ENCODE peak calls at places on chromosomes 16 and 17, in six cellular contexts. One of them, this sample, is unnamed.

GRCh38 chr17:52737071-52737470 is 578.6 kb upstream of the CA10 start:
- DNase-seq in breast epithelium: no peak
- DNase-seq in ovary: no peak
- DNase-seq in tibial nerve: no peak
- DNase-seq in esophagus squamous epithelium: no peak
- DNase-seq in heart left ventricle: no peak
- DNase-seq in this sample: no peak

GRCh38 chr16:67881557-67882220 is 3.0 kb upstream of the NRN1L start:
- DNase-seq in breast epithelium: no peak
- DNase-seq in ovary: no peak
- DNase-seq in tibial nerve: no peak
- DNase-seq in esophagus squamous epithelium: no peak
- DNase-seq in heart left ventricle: peak
- DNase-seq in this sample: no peak

GRCh38 chr17:13135496-13135895 is 117.7 kb upstream of the ELAC2 start:
- DNase-seq in breast epithelium: no peak
- DNase-seq in ovary: no peak
- DNase-seq in tibial nerve: no peak
- DNase-seq in esophagus squamous epithelium: no peak
- DNase-seq in heart left ventricle: no peak
- DNase-seq in this sample: no peak

GRCh38 chr17:68783861-68784260 is 171.3 kb downstream of the ABCA8 start:
- DNase-seq in breast epithelium: no peak
- DNase-seq in ovary: no peak
- DNase-seq in tibial nerve: no peak
- DNase-seq in esophagus squamous epithelium: no peak
- DNase-seq in heart left ventricle: no peak
- DNase-seq in this sample: no peak

GRCh38 chr17:47934856-47935255 is 6.5 kb upstream of the PNPO start:
- DNase-seq in breast epithelium: no peak
- DNase-seq in ovary: no peak
- DNase-seq in tibial nerve: no peak
- DNase-seq in esophagus squamous epithelium: no peak
- DNase-seq in heart left ventricle: no peak
- DNase-seq in this sample: no peak

GRCh38 chr16:80984124-80984892 is 22.4 kb downstream of the CMC2 start:
- DNase-seq in breast epithelium: no peak
- DNase-seq in ovary: no peak
- DNase-seq in tibial nerve: no peak
- DNase-seq in esophagus squamous epithelium: no peak
- DNase-seq in heart left ventricle: no peak
- DNase-seq in this sample: no peak

GRCh38 chr16:24701521-24701951 is 27.9 kb upstream of the TNRC6A start:
- DNase-seq in breast epithelium: no peak
- DNase-seq in ovary: peak
- DNase-seq in tibial nerve: peak
- DNase-seq in esophagus squamous epithelium: no peak
- DNase-seq in heart left ventricle: no peak
- DNase-seq in this sample: no peak

GRCh38 chr16:1308036-1308976 is 1.1 kb upstream of the UBE2I start:
- DNase-seq in breast epithelium: no peak
- DNase-seq in ovary: no peak
- DNase-seq in tibial nerve: no peak
- DNase-seq in esophagus squamous epithelium: no peak
- DNase-seq in heart left ventricle: no peak
- DNase-seq in this sample: no peak

GRCh38 chr17:44363613-44364159 is at the start of gene FAM171A2:
- DNase-seq in breast epithelium: no peak
- DNase-seq in ovary: peak
- DNase-seq in tibial nerve: no peak
- DNase-seq in esophagus squamous epithelium: no peak
- DNase-seq in heart left ventricle: peak
- DNase-seq in this sample: peak

GRCh38 chr17:79813826-79814623 is 17.1 kb upstream of the CBX8 start:
- DNase-seq in breast epithelium: no peak
- DNase-seq in ovary: peak
- DNase-seq in tibial nerve: no peak
- DNase-seq in esophagus squamous epithelium: no peak
- DNase-seq in heart left ventricle: no peak
- DNase-seq in this sample: no peak

GRCh38 chr17:69047368-69048263 is 13.1 kb downstream of the ABCA9 start:
- DNase-seq in breast epithelium: no peak
- DNase-seq in ovary: peak
- DNase-seq in tibial nerve: peak
- DNase-seq in esophagus squamous epithelium: no peak
- DNase-seq in heart left ventricle: peak
- DNase-seq in this sample: peak

GRCh38 chr17:16653367-16654041 is at the start of gene ZNF624:
- DNase-seq in breast epithelium: peak
- DNase-seq in ovary: peak
- DNase-seq in tibial nerve: peak
- DNase-seq in esophagus squamous epithelium: peak
- DNase-seq in heart left ventricle: peak
- DNase-seq in this sample: peak
- TF ChIP-seq POLR2A in breast epithelium: peak
- TF ChIP-seq POLR2A in ovary: peak
- TF ChIP-seq POLR2A in tibial nerve: no peak
- TF ChIP-seq POLR2A in esophagus squamous epithelium: no peak
- TF ChIP-seq POLR2A in heart left ventricle: no peak
- TF ChIP-seq POLR2A in this sample: no peak

GRCh38 chr17:75069783-75070182 is 18.0 kb upstream of the SLC16A5 start:
- DNase-seq in breast epithelium: no peak
- DNase-seq in ovary: no peak
- DNase-seq in tibial nerve: no peak
- DNase-seq in esophagus squamous epithelium: no peak
- DNase-seq in heart left ventricle: no peak
- DNase-seq in this sample: peak
- TF ChIP-seq CTCF in breast epithelium: no peak
- TF ChIP-seq CTCF in ovary: no peak
- TF ChIP-seq CTCF in tibial nerve: peak
- TF ChIP-seq CTCF in esophagus squamous epithelium: peak
- TF ChIP-seq CTCF in heart left ventricle: no peak
- TF ChIP-seq CTCF in this sample: no peak

DNA sequence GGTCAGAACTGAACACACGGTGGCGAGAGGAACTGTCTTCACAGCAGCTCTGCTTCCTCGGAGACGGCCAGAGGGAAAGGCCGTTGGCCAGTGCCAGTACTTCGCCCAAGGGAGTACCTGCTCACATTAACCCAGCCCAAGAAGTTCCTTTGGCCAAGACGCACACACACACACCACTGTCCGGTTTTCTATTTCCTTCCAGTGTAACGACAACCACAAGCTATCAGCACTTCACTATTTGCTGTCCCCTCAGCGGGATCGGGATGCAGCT is 735 bp upstream of the GGNBP2 start:
- DNase-seq in breast epithelium: no peak
- DNase-seq in ovary: no peak
- DNase-seq in tibial nerve: no peak
- DNase-seq in esophagus squamous epithelium: no peak
- DNase-seq in heart left ventricle: no peak
- DNase-seq in this sample: peak
- TF ChIP-seq POLR2A in breast epithelium: no peak
- TF ChIP-seq POLR2A in ovary: no peak
- TF ChIP-seq POLR2A in tibial nerve: no peak
- TF ChIP-seq POLR2A in esophagus squamous epithelium: no peak
- TF ChIP-seq POLR2A in heart left ventricle: no peak
- TF ChIP-seq POLR2A in this sample: no peak

DNA sequence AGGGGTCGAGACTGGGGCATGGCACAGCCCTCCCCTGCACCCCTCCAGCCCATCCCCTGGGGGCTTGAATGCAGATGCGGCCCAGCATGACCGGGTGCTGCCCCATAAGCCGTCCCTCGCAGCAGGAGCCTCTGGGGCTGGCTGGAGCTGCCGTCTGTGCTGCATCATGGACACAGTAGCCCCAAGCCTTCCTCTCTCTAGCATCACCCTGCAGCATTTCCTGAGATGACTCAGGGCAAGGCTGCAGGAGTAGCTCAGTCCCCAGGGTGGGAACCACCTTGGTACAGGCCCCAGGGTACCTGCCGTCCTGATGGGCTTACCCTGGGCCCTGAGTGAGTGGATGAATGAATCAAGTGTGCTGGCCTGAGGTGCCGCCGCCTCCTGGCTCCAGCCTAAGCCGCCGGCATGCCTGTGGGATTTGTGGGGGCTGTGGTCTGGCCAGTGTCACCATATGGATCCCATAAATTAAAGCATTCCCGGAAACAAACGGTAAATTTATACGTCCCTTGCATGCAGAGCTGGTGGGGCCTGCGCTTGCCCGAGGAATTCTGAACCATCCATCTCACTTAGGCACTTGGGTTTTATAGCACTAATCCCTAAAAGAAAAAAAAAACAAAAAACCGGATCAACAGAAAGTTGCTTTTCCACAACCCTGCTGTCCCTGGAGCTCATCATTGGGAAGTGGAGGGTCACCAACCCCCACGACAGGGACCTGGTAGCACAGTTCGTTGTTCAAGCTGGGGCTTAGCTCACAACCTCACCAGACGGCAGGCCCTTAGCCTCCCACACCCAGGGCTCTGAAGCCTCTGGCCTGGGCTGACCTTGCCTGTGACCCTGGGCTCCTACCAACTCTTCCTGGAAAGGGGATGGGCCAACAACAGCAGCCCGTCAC is 242.6 kb upstream of the CIBAR2 start:
- DNase-seq in breast epithelium: no peak
- DNase-seq in ovary: no peak
- DNase-seq in tibial nerve: no peak
- DNase-seq in esophagus squamous epithelium: no peak
- DNase-seq in heart left ventricle: no peak
- DNase-seq in this sample: no peak
- TF ChIP-seq CTCF in breast epithelium: no peak
- TF ChIP-seq CTCF in ovary: no peak
- TF ChIP-seq CTCF in tibial nerve: no peak
- TF ChIP-seq CTCF in esophagus squamous epithelium: no peak
- TF ChIP-seq CTCF in heart left ventricle: no peak
- TF ChIP-seq CTCF in this sample: no peak

DNA sequence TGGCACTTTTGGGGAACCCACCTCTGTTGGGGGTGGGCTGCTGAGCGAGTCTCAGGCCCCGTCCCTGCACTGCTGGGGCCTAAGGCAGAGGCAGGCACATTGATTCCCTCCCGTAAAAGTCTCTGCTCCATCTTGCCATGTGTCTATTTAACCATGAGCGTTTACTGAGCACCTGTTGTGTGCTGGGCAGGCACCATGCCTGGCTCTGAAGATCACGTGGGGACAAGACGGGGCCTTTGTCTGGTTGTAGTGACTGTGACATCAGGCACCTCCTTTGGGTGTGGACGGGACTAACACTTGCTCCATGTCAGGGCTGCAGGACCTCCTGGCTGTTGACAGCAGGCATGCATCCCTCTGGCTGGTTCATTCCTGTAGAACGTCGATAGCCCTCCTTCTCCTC is 204.7 kb upstream of the CIBAR2 start:
- DNase-seq in breast epithelium: no peak
- DNase-seq in ovary: no peak
- DNase-seq in tibial nerve: no peak
- DNase-seq in esophagus squamous epithelium: no peak
- DNase-seq in heart left ventricle: no peak
- DNase-seq in this sample: no peak
- TF ChIP-seq POLR2A in breast epithelium: no peak
- TF ChIP-seq POLR2A in ovary: no peak
- TF ChIP-seq POLR2A in tibial nerve: no peak
- TF ChIP-seq POLR2A in esophagus squamous epithelium: no peak
- TF ChIP-seq POLR2A in heart left ventricle: no peak
- TF ChIP-seq POLR2A in this sample: no peak

GRCh38 chr17:40791808-40792436 is 7.8 kb downstream of the KRT28 start:
- DNase-seq in breast epithelium: no peak
- DNase-seq in ovary: no peak
- DNase-seq in tibial nerve: no peak
- DNase-seq in esophagus squamous epithelium: no peak
- DNase-seq in heart left ventricle: no peak
- DNase-seq in this sample: no peak
- TF ChIP-seq CTCF in breast epithelium: peak
- TF ChIP-seq CTCF in ovary: peak
- TF ChIP-seq CTCF in tibial nerve: peak
- TF ChIP-seq CTCF in esophagus squamous epithelium: peak
- TF ChIP-seq CTCF in heart left ventricle: peak
- TF ChIP-seq CTCF in this sample: peak

GRCh38 chr17:64496786-64497564 is at the start of gene POLG2:
- DNase-seq in breast epithelium: peak
- DNase-seq in ovary: peak
- DNase-seq in tibial nerve: peak
- DNase-seq in esophagus squamous epithelium: peak
- DNase-seq in heart left ventricle: peak
- DNase-seq in this sample: peak
- TF ChIP-seq POLR2A in breast epithelium: no peak
- TF ChIP-seq POLR2A in ovary: peak
- TF ChIP-seq POLR2A in tibial nerve: no peak
- TF ChIP-seq POLR2A in esophagus squamous epithelium: peak
- TF ChIP-seq POLR2A in heart left ventricle: no peak
- TF ChIP-seq POLR2A in this sample: no peak

This sample was measured in stomach.